ENCODE peak calls at places on chromosomes 2 and 18, in six cellular contexts. D is IMR-90, W is neuronal stem cell, F is mesendoderm, C is H9, K is mesenchymal stem cell. E is an unnamed sample.

GRCh38 chr2:9654429-9655100 is 23.8 kb upstream of the YWHAQ start:
- DNase-seq in W (no peak), D (no peak), K (peak; percentile 72), C (no peak), F (no peak), E (no peak)

GRCh38 chr2:139790807-139791206 is 1010.6 kb upstream of the NXPH2 start:
- DNase-seq in C (no peak), W (no peak), K (peak; percentile 66), D (no peak), F (peak; percentile 61), E (no peak)

GRCh38 chr2:208379192-208379591 is 27.4 kb upstream of the PTH2R start:
- DNase-seq in D (no peak), W (no peak), F (no peak), C (no peak), K (no peak), E (no peak)

GRCh38 chr2:10048501-10049171 is 5.3 kb downstream of the KLF11 start:
- DNase-seq in K (peak; percentile 65), C (no peak), F (peak; percentile 43), D (peak; percentile 62), W (no peak), E (no peak)

GRCh38 chr2:236691799-236692167 is 122.2 kb downstream of the ACKR3 start:
- DNase-seq in K (peak; percentile 20), D (no peak), F (peak; percentile 78), C (no peak), W (no peak), E (no peak)

GRCh38 chr2:218381916-218382366 is at the start of gene SLC11A1:
- DNase-seq in W (no peak), F (no peak), C (no peak), D (no peak), K (no peak), E (no peak)

GRCh38 chr2:15990151-15991101 is 50.1 kb downstream of the MYCN start:
- DNase-seq in K (no peak), W (no peak), C (no peak), F (peak; percentile 75), D (no peak), E (no peak)

GRCh38 chr2:68463287-68463877 is 3.7 kb downstream of the FBXO48 start:
- DNase-seq in K (peak; percentile 75), W (peak; percentile 53), D (peak; percentile 71), C (no peak), F (peak; percentile 62), E (no peak)

GRCh38 chr2:233025706-233026105 is 6.8 kb upstream of the NEU2 start:
- DNase-seq in W (no peak), D (no peak), C (no peak), K (no peak), F (peak; percentile 60), E (no peak)

DNA sequence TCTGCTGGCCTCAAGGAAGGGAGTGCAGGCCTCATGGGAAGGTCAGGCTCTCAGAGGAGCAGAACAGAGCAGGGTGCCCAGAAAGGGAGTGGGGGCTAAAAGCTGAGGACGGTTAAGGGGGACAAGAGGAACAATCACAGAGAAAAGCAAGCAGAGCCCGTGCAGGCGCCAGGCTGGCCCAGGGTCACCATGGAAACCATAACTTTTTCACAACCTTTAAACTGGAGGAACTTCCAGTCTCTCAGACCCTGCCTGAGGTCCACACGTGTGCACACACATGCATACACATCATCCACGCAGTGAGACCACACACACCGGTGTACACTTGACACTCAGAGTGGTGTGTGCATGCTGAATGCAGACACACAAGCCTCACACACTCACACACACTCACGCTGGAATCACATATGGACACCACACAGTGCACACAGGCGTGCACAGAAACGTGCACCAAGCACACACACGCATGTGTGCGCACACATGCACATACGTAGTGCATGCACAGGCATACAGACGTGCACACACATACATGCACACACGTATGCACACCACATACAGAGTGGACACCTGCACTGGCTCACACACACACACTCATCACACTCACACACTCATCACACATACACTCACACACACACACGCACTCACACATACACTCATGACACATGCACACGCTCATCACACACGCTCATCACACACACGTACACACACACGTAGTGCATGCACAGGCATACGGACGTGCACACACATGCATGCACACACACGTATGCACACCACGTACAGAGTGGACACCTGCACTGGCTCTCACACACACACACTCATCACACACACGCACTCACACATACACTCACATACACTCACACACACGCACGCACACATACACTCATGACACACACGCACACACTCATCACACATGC is 37.2 kb upstream of the SNED1 start:
- DNase-seq in F (no peak), W (no peak), K (peak; percentile 70), C (peak; percentile 19), D (no peak), E (no peak)
- H3K23ac ChIP-seq in F (no peak overlapping the region), W (peak overlapping the region; percentile 9), K (no peak overlapping the region), C (no peak overlapping the region), D (peak overlapping the region; percentile 73), E (no peak overlapping the region)

GRCh38 chr2:197453914-197454398 is 604 bp downstream of the COQ10B start:
- DNase-seq in C (peak; percentile 74), W (no peak), F (peak; percentile 95), D (peak; percentile 96), K (no peak), E (no peak)

GRCh38 chr2:197452754-197453122 is 614 bp upstream of the COQ10B start:
- DNase-seq in F (no peak), W (no peak), D (no peak), C (no peak), K (no peak), E (no peak)

GRCh38 chr2:197455428-197455827 is 2.1 kb downstream of the COQ10B start:
- DNase-seq in C (no peak), K (no peak), F (no peak), D (no peak), W (no peak), E (no peak)

GRCh38 chr2:197454923-197455322 is 1.6 kb downstream of the COQ10B start:
- DNase-seq in D (no peak), F (no peak), C (no peak), K (peak; percentile 21), W (no peak), E (no peak)

GRCh38 chr2:197453123-197453913 is at the start of gene COQ10B:
- DNase-seq in F (peak; percentile 100), C (peak; percentile 100), D (peak; percentile 100), W (peak; percentile 99), K (peak; percentile 100), E (peak; percentile 99)
- H3K23ac ChIP-seq in F (no peak within 1 kb of the TSS), C (no peak within 1 kb of the TSS), D (peak within 1 kb of the TSS; percentile 75), W (no peak within 1 kb of the TSS), K (no peak within 1 kb of the TSS), E (no peak within 1 kb of the TSS)

GRCh38 chr18:58105206-58105907 is 61.3 kb downstream of the NEDD4L start:
- DNase-seq in D (peak; percentile 63), C (no peak), K (no peak), W (no peak), F (no peak), E (no peak)

GRCh38 chr18:58105908-58106673 is 62.1 kb downstream of the NEDD4L start:
- DNase-seq in W (no peak), F (no peak), C (no peak), D (peak; percentile 26), K (no peak), E (no peak)

GRCh38 chr18:58109251-58109650 is 65.2 kb downstream of the NEDD4L start:
- DNase-seq in K (no peak), W (no peak), D (no peak), F (no peak), C (no peak), E (no peak)

GRCh38 chr18:58104071-58104470 is 60.0 kb downstream of the NEDD4L start:
- DNase-seq in F (no peak), K (no peak), C (no peak), D (no peak), W (no peak), E (no peak)

DNA sequence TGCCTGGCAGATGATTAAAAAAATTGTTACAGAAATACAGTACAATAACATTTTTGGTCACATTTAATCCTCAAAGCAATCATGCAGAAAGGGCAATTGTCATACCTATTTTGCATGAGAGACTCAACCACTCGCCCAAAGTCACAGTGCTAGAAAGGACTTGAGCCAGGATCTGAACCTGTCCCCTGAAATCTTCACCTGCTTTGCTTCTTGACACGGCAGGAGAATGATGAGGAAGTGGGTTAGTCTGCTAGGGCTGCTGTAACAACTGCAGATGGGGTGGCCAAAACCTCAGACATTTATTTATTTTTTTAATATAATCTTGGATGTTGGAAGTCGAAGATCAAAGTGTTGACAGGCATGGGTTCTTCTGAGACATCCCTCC is 62.6 kb downstream of the NEDD4L start:
- DNase-seq in F (no peak), W (no peak), D (no peak), C (no peak), K (no peak), E (no peak)
- H3K23ac ChIP-seq in F (no peak overlapping the region), W (no peak overlapping the region), D (no peak overlapping the region), C (no peak overlapping the region), K (no peak overlapping the region), E (no peak overlapping the region)

GRCh38 chr18:23578891-23579653 is 7.2 kb downstream of the NPC1 start:
- DNase-seq in K (peak; percentile 75), F (no peak), D (peak; percentile 49), C (no peak), W (no peak), E (no peak)
- H3K23ac ChIP-seq in K (no peak overlapping the region), F (no peak overlapping the region), D (no peak overlapping the region), C (no peak overlapping the region), W (no peak overlapping the region), E (no peak overlapping the region)